ENCODE peak calls at places on chromosomes 16 and 17, in nine cellular contexts. V is GM12878; A is brain microvascular endothelial cell; Z is mesothelial cell of epicardium; X is GM20000; H is CD4-positive, alpha-beta T cell; O is kidney; G is PC-3; Y is cardiac fibroblast. W is an unnamed sample.

GRCh38 chr16:30901201-30902069 is 5.0 kb downstream of the CTF1 start:
- DNase-seq in V (no peak), A (no peak), Z (no peak), X (no peak), H (no peak), O (no peak), G (no peak), Y (peak; percentile 13), W (no peak)

GRCh38 chr17:14780116-14780515 is 479.2 kb downstream of the HS3ST3B1 start:
- DNase-seq in V (no peak), A (no peak), Z (no peak), X (no peak), H (no peak), O (no peak), G (no peak), Y (no peak), W (peak; percentile 52)

GRCh38 chr17:27521281-27522027 is 65.2 kb downstream of the KSR1 start:
- DNase-seq in V (no peak), A (no peak), Z (no peak), X (no peak), H (no peak), O (no peak), G (no peak), Y (no peak), W (no peak)

GRCh38 chr17:7974638-7975131 is 27.7 kb upstream of the GUCY2D start:
- DNase-seq in V (no peak), A (no peak), Z (no peak), X (no peak), H (no peak), O (no peak), G (no peak), Y (no peak), W (no peak)

GRCh38 chr17:7834554-7834890 is 505 bp downstream of the KDM6B start:
- DNase-seq in V (no peak), A (no peak), Z (no peak), X (peak; percentile 59), H (peak; percentile 57), O (peak; percentile 89), G (no peak), Y (peak; percentile 39), W (no peak)

GRCh38 chr16:15461376-15461775 is 27.0 kb downstream of the BMERB1 start:
- DNase-seq in V (no peak), A (peak; percentile 45), Z (no peak), X (no peak), H (no peak), O (no peak), G (peak; percentile 65), Y (peak; percentile 49), W (no peak)

GRCh38 chr17:43952351-43952723 is 1.4 kb downstream of the PYY start:
- DNase-seq in V (no peak), A (no peak), Z (peak; percentile 50), X (no peak), H (no peak), O (peak; percentile 76), G (no peak), Y (no peak), W (no peak)

GRCh38 chr17:83133302-83134121 is 54.1 kb downstream of the METRNL start:
- DNase-seq in V (no peak), A (no peak), Z (peak; percentile 36), X (no peak), H (no peak), O (peak; percentile 46), G (peak; percentile 52), Y (no peak), W (no peak)

GRCh38 chr16:70576431-70577255 is 53.0 kb downstream of the SF3B3 start:
- DNase-seq in V (peak; percentile 62), A (peak; percentile 33), Z (no peak), X (peak; percentile 70), H (no peak), O (no peak), G (peak; percentile 22), Y (peak; percentile 89), W (no peak)

GRCh38 chr17:14393723-14394122 is 92.8 kb downstream of the HS3ST3B1 start:
- DNase-seq in V (no peak), A (no peak), Z (no peak), X (no peak), H (no peak), O (no peak), G (no peak), Y (no peak), W (no peak)

GRCh38 chr16:11796227-11797165 is 562 bp downstream of the ZC3H7A start:
- DNase-seq in V (no peak), A (no peak), Z (peak; percentile 40), X (peak; percentile 37), H (peak; percentile 23), O (peak; percentile 92), G (peak; percentile 11), Y (peak; percentile 57), W (peak; percentile 41)

GRCh38 chr16:1884155-1884760 is 12.3 kb upstream of the MEIOB start:
- DNase-seq in V (no peak), A (peak; percentile 14), Z (no peak), X (no peak), H (no peak), O (no peak), G (peak; percentile 34), Y (peak; percentile 53), W (no peak)

GRCh38 chr17:4744999-4745969 is 5.6 kb upstream of the CXCL16 start:
- DNase-seq in V (no peak), A (no peak), Z (no peak), X (peak; percentile 34), H (no peak), O (peak; percentile 72), G (no peak), Y (no peak), W (peak; percentile 12)

GRCh38 chr17:64213995-64214507 is 49.0 kb downstream of the TEX2 start:
- DNase-seq in V (no peak), A (peak; percentile 40), Z (no peak), X (no peak), H (no peak), O (no peak), G (no peak), Y (no peak), W (no peak)

GRCh38 chr17:47895254-47895855 is 681 bp upstream of the SP2 start:
- DNase-seq in V (no peak), A (no peak), Z (no peak), X (no peak), H (no peak), O (no peak), G (peak; percentile 56), Y (peak; percentile 52), W (no peak)

GRCh38 chr17:29154516-29155234 is 25.5 kb downstream of the MYO18A start:
- DNase-seq in V (no peak), A (no peak), Z (no peak), X (no peak), H (no peak), O (peak; percentile 55), G (no peak), Y (no peak), W (no peak)

GRCh38 chr16:57360321-57360935 is 1.8 kb downstream of the CCL22 start:
- DNase-seq in V (no peak), A (no peak), Z (no peak), X (no peak), H (no peak), O (peak; percentile 59), G (no peak), Y (no peak), W (no peak)

GRCh38 chr16:57358527-57359095 is at the start of gene CCL22:
- DNase-seq in V (peak; percentile 45), A (no peak), Z (no peak), X (peak; percentile 69), H (no peak), O (peak; percentile 44), G (peak; percentile 41), Y (no peak), W (no peak)

GRCh38 chr16:57355898-57356414 is 2.6 kb upstream of the CCL22 start:
- DNase-seq in V (no peak), A (no peak), Z (no peak), X (no peak), H (no peak), O (no peak), G (no peak), Y (no peak), W (no peak)

GRCh38 chr16:57356547-57356946 is 2.0 kb upstream of the CCL22 start:
- DNase-seq in V (no peak), A (no peak), Z (no peak), X (no peak), H (no peak), O (no peak), G (no peak), Y (no peak), W (no peak)

DNA sequence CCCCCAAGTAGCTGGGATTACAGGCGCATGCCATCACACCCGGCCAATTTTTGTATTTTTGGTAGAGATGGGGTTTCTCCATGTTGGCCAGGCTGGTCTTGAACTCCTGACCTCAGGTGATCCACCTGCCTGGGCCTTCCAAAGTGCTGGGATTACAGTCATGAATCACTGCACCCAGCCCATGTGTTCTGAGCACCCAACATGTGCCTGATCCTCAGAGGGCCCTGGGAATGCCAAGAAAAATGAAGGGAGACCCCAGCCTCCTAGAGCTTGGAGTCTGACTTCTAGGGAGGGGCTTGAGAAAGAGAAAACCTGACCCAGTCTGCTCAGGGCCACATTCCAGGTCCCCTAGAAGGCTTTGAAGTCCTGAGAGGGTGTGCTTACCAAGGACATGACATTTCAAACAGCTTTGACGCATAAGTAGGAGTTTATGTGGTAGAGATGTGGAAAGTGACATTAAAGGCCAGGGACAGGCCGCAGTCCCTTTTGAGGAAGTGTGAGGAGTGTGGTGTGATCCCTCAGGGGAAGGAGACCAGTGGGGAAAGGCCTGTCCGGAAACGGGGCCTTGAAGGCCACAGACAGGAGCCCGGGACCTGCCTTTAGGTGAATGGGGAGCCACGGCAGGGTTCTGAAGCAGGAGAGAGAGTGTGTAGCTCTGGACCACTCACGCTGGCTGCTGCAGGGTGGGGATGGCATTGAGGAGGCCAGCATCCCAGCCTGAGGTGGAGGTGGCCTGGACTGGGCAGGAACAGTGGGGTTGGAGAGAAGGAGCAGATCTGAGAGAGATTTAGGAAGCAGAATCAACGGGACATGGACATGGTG is 1.0 kb upstream of the CCL22 start:
- DNase-seq in V (peak; percentile 60), A (no peak), Z (no peak), X (peak; percentile 51), H (no peak), O (peak; percentile 39), G (no peak), Y (no peak), W (no peak)
- TF ChIP-seq CTCF in V (no peak), A (no peak), Z (no peak), X (no peak), H (no peak), O (no peak), G (no peak), Y (no peak), W (no peak)

GRCh38 chr16:13392341-13392740 is 490.9 kb downstream of the SHISA9 start:
- DNase-seq in V (no peak), A (no peak), Z (no peak), X (no peak), H (no peak), O (no peak), G (no peak), Y (no peak), W (no peak)
- TF ChIP-seq CTCF in V (no peak), A (no peak), Z (no peak), X (no peak), H (no peak), O (no peak), G (no peak), Y (no peak), W (no peak)

GRCh38 chr16:22977294-22977697 is 163.3 kb downstream of the HS3ST2 start:
- DNase-seq in V (no peak), A (no peak), Z (no peak), X (no peak), H (no peak), O (no peak), G (peak; percentile 25), Y (peak; percentile 7), W (no peak)
- TF ChIP-seq CTCF in V (peak; percentile 21), A (no peak), Z (no peak), X (no peak), H (no peak), O (peak; percentile 10), G (peak; percentile 62), Y (peak; percentile 22), W (peak; percentile 46)

GRCh38 chr17:51640108-51640622 is 379.8 kb downstream of the UTP18 start:
- DNase-seq in V (no peak), A (no peak), Z (no peak), X (peak; percentile 16), H (no peak), O (no peak), G (peak; percentile 93), Y (peak; percentile 1), W (no peak)
- TF ChIP-seq CTCF in V (peak; percentile 38), A (no peak), Z (peak; percentile 13), X (peak; percentile 45), H (peak; percentile 54), O (no peak), G (peak; percentile 76), Y (no peak), W (peak; percentile 62)

W was measured in neural crest cell.